ENCODE peak calls at places on chromosome 20, in four cellular contexts. G, J, Z and H are unnamed samples.
A peak's percentile ranks its signal among the peaks of the same experiment; 100 is the strongest.

GRCh38 chr20:48329676-48330644 is 497.8 kb downstream of the PREX1 start:
- DNase-seq in G (peak; percentile 51), J (no peak), Z (no peak), H (no peak)

GRCh38 chr20:47618479-47618878 is 116.8 kb downstream of the NCOA3 start:
- DNase-seq in G (no peak), J (no peak), Z (no peak), H (no peak)

GRCh38 chr20:57662028-57662312 is 41.7 kb upstream of the ZBP1 start:
- DNase-seq in G (no peak), J (no peak), Z (peak; percentile 0), H (no peak)

GRCh38 chr20:49636447-49636846 is 68.5 kb upstream of the PTGIS start:
- DNase-seq in G (no peak), J (no peak), Z (peak; percentile 51), H (peak; percentile 80)

GRCh38 chr20:60268502-60268901 is 310.3 kb downstream of the CDH26 start:
- DNase-seq in G (no peak), J (no peak), Z (no peak), H (no peak)

GRCh38 chr20:60559462-60559861 is 601.2 kb downstream of the CDH26 start:
- DNase-seq in G (no peak), J (no peak), Z (peak; percentile 48), H (no peak)

GRCh38 chr20:57736738-57737347 is 27.0 kb upstream of the PMEPA1 start:
- DNase-seq in G (no peak), J (no peak), Z (peak; percentile 7), H (no peak)

GRCh38 chr20:7924692-7925091 is 15.6 kb downstream of the HAO1 start:
- DNase-seq in G (peak; percentile 97), J (no peak), Z (no peak), H (no peak)

GRCh38 chr20:40887100-40887499 is 141.5 kb upstream of the TOP1 start:
- DNase-seq in G (no peak), J (no peak), Z (no peak), H (no peak)

GRCh38 chr20:37968726-37969401 is 64.4 kb downstream of the TTI1 start:
- DNase-seq in G (no peak), J (no peak), Z (no peak), H (no peak)

GRCh38 chr20:38825901-38826625 is 20.6 kb downstream of the PPP1R16B start:
- DNase-seq in G (peak; percentile 67), J (no peak), Z (peak; percentile 31), H (no peak)

GRCh38 chr20:31515775-31516107 is 1.5 kb downstream of the HM13 start:
- DNase-seq in G (no peak), J (no peak), Z (peak; percentile 44), H (no peak)

GRCh38 chr20:13199279-13199678 is 21.8 kb upstream of the ISM1 start:
- DNase-seq in G (no peak), J (no peak), Z (no peak), H (no peak)

GRCh38 chr20:8365634-8366033 is 233.6 kb downstream of the PLCB1 start:
- DNase-seq in G (no peak), J (no peak), Z (no peak), H (no peak)

GRCh38 chr20:46354207-46354555 is 45.9 kb upstream of the CDH22 start:
- DNase-seq in G (no peak), J (no peak), Z (no peak), H (no peak)

GRCh38 chr20:50801747-50802125 is 6.9 kb downstream of the BCAS4 start:
- DNase-seq in G (no peak), J (no peak), Z (no peak), H (no peak)

GRCh38 chr20:22579711-22580697 is 4.4 kb downstream of the FOXA2 start:
- DNase-seq in G (no peak), J (no peak), Z (no peak), H (no peak)
- H3K27me3 ChIP-seq in G (peaks cover 87% of the 10 kb centered on the region), J (peaks cover 50% of the 10 kb centered on the region), Z (peaks cover 24% of the 10 kb centered on the region), H (peaks cover 89% of the 10 kb centered on the region)

DNA sequence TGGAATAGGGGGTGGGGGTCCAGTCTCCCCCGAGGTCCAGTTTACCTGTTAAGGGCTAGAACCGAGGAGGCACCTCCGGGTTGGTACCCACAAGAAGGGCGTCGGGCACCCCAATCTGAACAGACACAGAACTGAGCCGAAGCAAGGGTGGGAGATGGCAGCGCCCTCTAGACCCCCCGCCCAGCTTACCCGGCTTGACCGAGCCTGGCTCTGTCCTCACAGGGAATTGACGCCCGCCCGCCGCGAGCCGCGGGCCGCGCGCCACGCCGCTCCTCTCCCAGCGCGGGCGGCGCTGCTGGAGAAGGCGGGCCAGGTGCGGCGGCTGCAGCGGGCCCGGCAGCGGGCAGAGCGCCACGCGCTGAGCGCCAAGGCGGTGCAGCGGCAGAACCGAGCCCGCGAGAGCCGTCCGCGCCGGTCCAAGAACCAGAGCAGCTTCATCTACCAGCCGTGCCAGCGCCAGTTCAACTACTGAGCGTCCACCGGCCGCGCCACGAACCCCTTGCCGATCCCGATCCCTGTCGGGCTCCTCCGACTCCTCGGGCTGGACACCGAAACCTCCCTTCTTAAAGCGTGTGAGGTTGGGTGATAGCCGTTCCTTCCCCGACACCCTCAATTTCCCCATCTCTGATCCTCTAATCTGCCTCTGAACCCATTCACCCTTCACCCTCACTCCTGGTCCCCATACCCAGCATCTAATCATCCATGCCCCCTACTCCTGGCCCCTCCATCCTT is 5.9 kb downstream of the TP53INP2 start:
- DNase-seq in G (peak; percentile 51), J (peak; percentile 64), Z (peak; percentile 79), H (peak; percentile 44)
- TF ChIP-seq CTCF in G (peak; percentile 33), J (no peak), Z (no peak), H (no peak)

GRCh38 chr20:35618032-35618371 is 2.4 kb downstream of the SPAG4 start:
- DNase-seq in G (no peak), J (no peak), Z (no peak), H (no peak)

GRCh38 chr20:35618372-35619131 is 2.9 kb downstream of the SPAG4 start:
- DNase-seq in G (peak; percentile 23), J (no peak), Z (peak; percentile 20), H (no peak)

GRCh38 chr20:35615667-35616464 is at the start of gene SPAG4:
- DNase-seq in G (peak; percentile 78), J (peak; percentile 99), Z (peak; percentile 99), H (peak; percentile 97)

GRCh38 chr20:35617397-35618031 is 1.9 kb downstream of the SPAG4 start:
- DNase-seq in G (peak; percentile 53), J (no peak), Z (peak; percentile 53), H (peak; percentile 32)

GRCh38 chr20:35616465-35617396 is 1.1 kb downstream of the SPAG4 start:
- DNase-seq in G (peak; percentile 99), J (peak; percentile 54), Z (peak; percentile 81), H (peak; percentile 80)
- TF ChIP-seq POLR2A in G (peak; percentile 62), J (peak; percentile 31), Z (no peak), H (peak; percentile 53)

GRCh38 chr20:44622501-44623270 is 28.8 kb downstream of the ADA start:
- DNase-seq in G (no peak), J (no peak), Z (no peak), H (no peak)

GRCh38 chr20:44621939-44622338 is 29.6 kb downstream of the ADA start:
- DNase-seq in G (no peak), J (no peak), Z (no peak), H (no peak)

GRCh38 chr20:44619294-44619693 is 32.2 kb downstream of the ADA start:
- DNase-seq in G (no peak), J (no peak), Z (no peak), H (no peak)

GRCh38 chr20:44620030-44620429 is 31.5 kb downstream of the ADA start:
- DNase-seq in G (no peak), J (no peak), Z (no peak), H (no peak)

GRCh38 chr20:44621325-44621724 is 30.2 kb downstream of the ADA start:
- DNase-seq in G (no peak), J (no peak), Z (no peak), H (no peak)
- H3K27me3 ChIP-seq in G (no peaks in the 10 kb centered on the region), J (no peaks in the 10 kb centered on the region), Z (no peaks in the 10 kb centered on the region), H (no peaks in the 10 kb centered on the region)

GRCh38 chr20:35947489-35947888 is 6.8 kb downstream of the SCAND1 start:
- DNase-seq in G (peak; percentile 4), J (no peak), Z (no peak), H (no peak)
- TF ChIP-seq CTCF in G (peak; percentile 24), J (no peak), Z (no peak), H (no peak)

DNA sequence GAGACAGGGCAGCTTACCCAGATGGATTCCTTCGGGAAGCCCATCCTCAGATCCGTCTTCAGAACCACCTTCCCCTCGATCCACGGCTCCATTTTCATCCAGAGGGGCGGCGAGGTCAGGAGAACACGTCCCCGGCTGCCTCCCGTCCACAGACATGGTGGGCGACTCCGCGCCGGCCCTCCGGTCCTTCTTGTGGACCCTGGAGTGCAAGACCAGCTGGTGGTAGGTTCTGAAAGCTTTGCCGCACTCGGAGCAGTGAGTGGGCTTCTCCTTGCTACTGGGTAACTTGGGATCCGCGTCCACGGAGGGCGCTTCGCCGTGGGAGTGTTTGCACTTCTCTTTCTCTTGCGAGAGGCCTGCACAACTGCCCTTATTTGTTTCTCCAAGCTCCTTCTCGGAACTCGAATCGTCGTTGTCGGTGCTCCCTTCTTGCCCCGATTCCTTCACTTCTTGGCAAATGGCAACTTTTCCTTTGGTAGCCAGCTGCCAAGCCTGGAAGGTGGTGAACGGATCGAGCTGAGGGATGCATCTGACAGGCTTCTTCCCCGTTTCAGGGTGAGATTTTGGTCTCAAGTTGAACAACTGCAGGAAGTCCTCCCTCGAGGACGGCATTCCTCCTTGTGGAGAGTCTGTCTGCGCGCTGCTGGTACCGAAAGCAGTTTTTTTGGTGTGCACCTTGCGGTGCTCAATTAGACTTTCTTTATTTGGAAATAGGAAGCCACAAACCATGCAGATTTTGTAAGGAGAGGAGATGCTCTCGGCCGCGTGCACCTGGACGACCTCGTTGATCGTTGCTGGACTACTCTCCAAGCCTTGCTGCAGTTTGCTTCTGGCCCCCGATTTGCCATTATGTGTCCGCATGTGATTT is 12.0 kb downstream of the ZNF217 start:
- DNase-seq in G (no peak), J (no peak), Z (no peak), H (no peak)
- TF ChIP-seq POLR2A in G (no peak), J (no peak), Z (no peak), H (no peak)

GRCh38 chr20:4245542-4245941 is 230.2 kb upstream of the RNF24 start:
- DNase-seq in G (no peak), J (no peak), Z (no peak), H (no peak)
- H3K27me3 ChIP-seq in G (peaks cover 8% of the 10 kb centered on the region), J (peaks cover 3% of the 10 kb centered on the region), Z (no peaks in the 10 kb centered on the region), H (peaks cover 33% of the 10 kb centered on the region)

GRCh38 chr20:3818155-3819151 is 1.9 kb upstream of the AP5S1 start:
- DNase-seq in G (peak; percentile 87), J (peak; percentile 64), Z (peak; percentile 73), H (peak; percentile 55)

GRCh38 chr20:3821996-3822395 is 1.6 kb downstream of the AP5S1 start:
- DNase-seq in G (no peak), J (no peak), Z (no peak), H (no peak)

GRCh38 chr20:3820048-3820900 is at the start of gene AP5S1:
- DNase-seq in G (peak; percentile 96), J (peak; percentile 97), Z (peak; percentile 97), H (peak; percentile 96)

GRCh38 chr20:3819413-3820047 is 817 bp upstream of the AP5S1 start:
- DNase-seq in G (no peak), J (no peak), Z (no peak), H (no peak)

GRCh38 chr20:3820901-3821727 is 767 bp downstream of the AP5S1 start:
- DNase-seq in G (no peak), J (no peak), Z (no peak), H (peak; percentile 48)
- TF ChIP-seq CTCF in G (no peak), J (no peak), Z (no peak), H (no peak)